ENCODE peak calls at places on chromosomes 1 and 21, in four cellular contexts. E is T-helper 9 cell, L is Ammon's horn, Y is HEK293T. Q is an unnamed sample.

GRCh38 chr21:34073749-34074282 is 438 bp downstream of the MRPS6 start:
- DNase-seq in E (peak; percentile 38), L (peak; percentile 36), Y (peak; percentile 50), Q (peak; percentile 52)

GRCh38 chr1:27341525-27342252 is at the start of gene SYTL1:
- DNase-seq in E (peak; percentile 50), L (no peak), Y (peak; percentile 59), Q (no peak)

GRCh38 chr1:34190692-34191091 is 14.0 kb downstream of the C1orf94 start:
- DNase-seq in E (no peak), L (no peak), Y (no peak), Q (no peak)

GRCh38 chr1:99005537-99005942 is 879 bp upstream of the PLPPR5 start:
- DNase-seq in E (no peak), L (peak; percentile 49), Y (peak; percentile 15), Q (no peak)

GRCh38 chr1:231899713-231900112 is 273.1 kb downstream of the DISC1 start:
- DNase-seq in E (no peak), L (no peak), Y (no peak), Q (no peak)

GRCh38 chr1:226395753-226396152 is 12.1 kb downstream of the PARP1 start:
- DNase-seq in E (no peak), L (no peak), Y (no peak), Q (no peak)

GRCh38 chr1:84689514-84690396 is 506 bp downstream of the SSX2IP start:
- DNase-seq in E (no peak), L (peak; percentile 86), Y (no peak), Q (peak; percentile 74)

GRCh38 chr1:246602194-246602593 is 35.9 kb downstream of the CNST start:
- DNase-seq in E (no peak), L (no peak), Y (no peak), Q (no peak)

GRCh38 chr1:14259191-14259757 is 339.2 kb upstream of the KAZN start:
- DNase-seq in E (no peak), L (peak; percentile 98), Y (no peak), Q (peak; percentile 94)

GRCh38 chr1:22673486-22674409 is 20.7 kb downstream of the C1QB start:
- DNase-seq in E (no peak), L (peak; percentile 70), Y (peak; percentile 51), Q (peak; percentile 64)

GRCh38 chr1:42228938-42229337 is 64.4 kb upstream of the GUCA2A start:
- DNase-seq in E (no peak), L (no peak), Y (no peak), Q (no peak)

GRCh38 chr1:18962121-18962721 is 5.7 kb upstream of the IFFO2 start:
- DNase-seq in E (no peak), L (no peak), Y (no peak), Q (no peak)

GRCh38 chr1:230876660-230877059 is 8.3 kb upstream of the C1orf198 start:
- DNase-seq in E (no peak), L (no peak), Y (no peak), Q (no peak)

GRCh38 chr1:27403065-27403726 is 10.8 kb downstream of the GPR3 start:
- DNase-seq in E (no peak), L (no peak), Y (no peak), Q (peak; percentile 26)

GRCh38 chr1:200226268-200226968 is 183.4 kb downstream of the ZNF281 start:
- DNase-seq in E (no peak), L (peak; percentile 8), Y (no peak), Q (no peak)

GRCh38 chr21:44537930-44538911 is 1.8 kb downstream of the KRTAP10-1 start:
- DNase-seq in E (no peak), L (no peak), Y (no peak), Q (no peak)

GRCh38 chr1:107430540-107431228 is 289.8 kb downstream of the NTNG1 start:
- DNase-seq in E (no peak), L (peak; percentile 64), Y (peak; percentile 69), Q (peak; percentile 56)

GRCh38 chr1:229884765-229885164 is 182.3 kb upstream of the GALNT2 start:
- DNase-seq in E (no peak), L (no peak), Y (no peak), Q (no peak)

GRCh38 chr1:31189696-31190674 is 49.7 kb downstream of the NKAIN1 start:
- DNase-seq in E (no peak), L (no peak), Y (no peak), Q (no peak)

GRCh38 chr21:33761104-33762036 is 119.1 kb downstream of the ITSN1 start:
- DNase-seq in E (no peak), L (peak; percentile 59), Y (peak; percentile 72), Q (no peak)